ENCODE peak calls at places on chromosomes 3 and 15, in five cellular contexts. I is heart left ventricle, H is HCT116, Y is small intestine, O is body of pancreas. E is an unnamed sample. For H3K9me3, the result is how much of the 10 kb centered on the place peaks cover.

GRCh38 chr15:80152896-80153876 is at the start of gene FAH:
- DNase-seq in I (no peak), H (no peak), Y (peak), O (peak), E (no peak)

GRCh38 chr15:74317820-74318375 is 49.5 kb downstream of the CYP11A1 start:
- DNase-seq in I (peak), H (no peak), Y (no peak), O (peak), E (peak)

GRCh38 chr3:101303089-101303731 is 17.2 kb downstream of the IMPG2 start:
- DNase-seq in I (no peak), H (no peak), Y (peak), O (no peak), E (peak)

GRCh38 chr3:32577621-32578556 is 7.2 kb upstream of the DYNC1LI1 start:
- DNase-seq in I (peak), H (no peak), Y (no peak), O (no peak), E (no peak)

GRCh38 chr3:144821583-144821982 is 850.0 kb downstream of the DIPK2A start:
- DNase-seq in I (no peak), H (no peak), Y (no peak), O (no peak), E (no peak)

GRCh38 chr15:29266052-29266572 is 3.5 kb downstream of the NSMCE3 start:
- DNase-seq in I (no peak), H (no peak), Y (no peak), O (no peak), E (no peak)

GRCh38 chr3:20323307-20323927 is 137.4 kb upstream of the SGO1 start:
- DNase-seq in I (no peak), H (no peak), Y (no peak), O (no peak), E (no peak)

GRCh38 chr3:128382221-128382807 is 84.4 kb downstream of the DNAJB8 start:
- DNase-seq in I (peak), H (no peak), Y (peak), O (peak), E (no peak)

GRCh38 chr15:68380456-68380855 is 51.5 kb downstream of the ITGA11 start:
- DNase-seq in I (no peak), H (no peak), Y (no peak), O (no peak), E (no peak)

GRCh38 chr15:72176155-72176554 is 21.4 kb downstream of the GRAMD2A start:
- DNase-seq in I (no peak), H (no peak), Y (no peak), O (no peak), E (no peak)

GRCh38 chr3:112007641-112008040 is 8.9 kb downstream of the TAGLN3 start:
- DNase-seq in I (no peak), H (no peak), Y (no peak), O (peak), E (no peak)

GRCh38 chr3:100893590-100893989 is 99.6 kb downstream of the ABI3BP start:
- DNase-seq in I (no peak), H (no peak), Y (peak), O (no peak), E (no peak)

GRCh38 chr3:197186887-197187588 is 111.4 kb downstream of the DLG1 start:
- DNase-seq in I (peak), H (peak), Y (peak), O (no peak), E (peak)

GRCh38 chr3:198071602-198072285 is 111.7 kb downstream of the LMLN start:
- DNase-seq in I (no peak), H (peak), Y (peak), O (no peak), E (peak)

GRCh38 chr15:55909036-55909811 is 84.2 kb downstream of the NEDD4 start:
- DNase-seq in I (no peak), H (no peak), Y (no peak), O (no peak), E (no peak)

GRCh38 chr3:52230889-52231499 is 5.5 kb upstream of the TLR9 start:
- DNase-seq in I (no peak), H (no peak), Y (no peak), O (no peak), E (no peak)

GRCh38 chr3:135965129-135965505 is 411 bp upstream of the PPP2R3A start:
- DNase-seq in I (no peak), H (no peak), Y (no peak), O (no peak), E (no peak)

GRCh38 chr15:79434361-79434760 is 2.2 kb downstream of the MINAR1 start:
- DNase-seq in I (no peak), H (no peak), Y (no peak), O (no peak), E (no peak)

GRCh38 chr3:131033480-131034080 is 6.9 kb downstream of the NEK11 start:
- DNase-seq in I (no peak), H (peak), Y (peak), O (no peak), E (no peak)

GRCh38 chr3:111695584-111696213 is 100.6 kb upstream of the ZBED2 start:
- DNase-seq in I (no peak), H (no peak), Y (no peak), O (no peak), E (peak)

GRCh38 chr3:15217841-15218267 is 11.8 kb downstream of the CAPN7 start:
- DNase-seq in I (no peak), H (no peak), Y (no peak), O (no peak), E (no peak)

GRCh38 chr3:146504546-146505197 is 35.3 kb upstream of the PLSCR2 start:
- DNase-seq in I (no peak), H (peak), Y (no peak), O (no peak), E (no peak)

GRCh38 chr3:4841783-4842440 is 137.3 kb upstream of the BHLHE40 start:
- DNase-seq in I (no peak), H (no peak), Y (no peak), O (no peak), E (peak)

GRCh38 chr15:84752700-84753099 is 4.3 kb downstream of the ZNF592 start:
- DNase-seq in I (no peak), H (no peak), Y (no peak), O (no peak), E (no peak)

GRCh38 chr15:25056484-25057429 is 102.0 kb downstream of the SNRPN start:
- DNase-seq in I (no peak), H (no peak), Y (no peak), O (no peak), E (no peak)

GRCh38 chr15:25054329-25054728 is 99.5 kb downstream of the SNRPN start:
- DNase-seq in I (no peak), H (no peak), Y (no peak), O (no peak), E (no peak)

GRCh38 chr15:25055356-25056068 is 100.7 kb downstream of the SNRPN start:
- DNase-seq in I (no peak), H (no peak), Y (no peak), O (no peak), E (no peak)

GRCh38 chr15:25053000-25053815 is 98.4 kb downstream of the SNRPN start:
- DNase-seq in I (no peak), H (no peak), Y (no peak), O (no peak), E (no peak)

GRCh38 chr15:25054943-25055342 is 100.2 kb downstream of the SNRPN start:
- DNase-seq in I (no peak), H (no peak), Y (no peak), O (no peak), E (no peak)
- H3K9me3 ChIP-seq in I (under half), H (under half), Y (under half), O (under half), E (half or more)

GRCh38 chr3:55201729-55202128 is 273.9 kb upstream of the LRTM1 start:
- DNase-seq in I (no peak), H (no peak), Y (no peak), O (no peak), E (no peak)

GRCh38 chr3:55202320-55202719 is 274.5 kb upstream of the LRTM1 start:
- DNase-seq in I (no peak), H (no peak), Y (no peak), O (no peak), E (peak)

GRCh38 chr3:55203006-55203405 is 275.1 kb upstream of the LRTM1 start:
- DNase-seq in I (no peak), H (no peak), Y (no peak), O (no peak), E (no peak)

GRCh38 chr3:55200916-55201315 is 273.1 kb upstream of the LRTM1 start:
- DNase-seq in I (no peak), H (no peak), Y (no peak), O (no peak), E (no peak)

GRCh38 chr3:55198554-55198953 is 270.7 kb upstream of the LRTM1 start:
- DNase-seq in I (no peak), H (no peak), Y (no peak), O (no peak), E (peak)
- H3K27ac ChIP-seq in I (no peak), H (no peak), Y (no peak), O (no peak), E (peak)

DNA sequence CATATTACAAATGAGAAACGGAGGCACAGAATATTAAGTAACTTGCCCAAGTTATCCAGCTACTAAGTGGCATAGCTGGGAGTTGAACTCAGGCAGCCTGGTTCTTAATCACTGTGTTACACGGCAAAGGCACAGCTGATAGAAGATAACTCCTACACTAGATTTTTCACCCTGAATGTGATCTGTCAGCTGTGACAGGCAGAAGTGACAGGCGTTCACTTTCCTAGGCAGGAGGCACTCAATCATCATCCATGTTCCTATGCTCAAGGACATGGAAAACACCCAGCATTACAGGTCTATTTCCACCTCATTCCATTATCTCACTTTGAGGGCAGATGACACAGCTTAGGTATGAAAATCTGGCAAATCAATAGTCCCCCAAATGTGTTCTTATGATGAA is 35.6 kb downstream of the TBC1D2B start:
- DNase-seq in I (no peak), H (no peak), Y (no peak), O (no peak), E (no peak)
- H3K4me3 ChIP-seq in I (no peak), H (no peak), Y (no peak), O (no peak), E (no peak)

GRCh38 chr3:46825450-46825849 is 37.8 kb downstream of the MYL3 start:
- DNase-seq in I (no peak), H (no peak), Y (no peak), O (no peak), E (no peak)

GRCh38 chr3:46820852-46821251 is 42.4 kb downstream of the MYL3 start:
- DNase-seq in I (no peak), H (no peak), Y (no peak), O (no peak), E (no peak)

GRCh38 chr3:46824561-46824960 is 38.7 kb downstream of the MYL3 start:
- DNase-seq in I (no peak), H (no peak), Y (no peak), O (no peak), E (no peak)

DNA sequence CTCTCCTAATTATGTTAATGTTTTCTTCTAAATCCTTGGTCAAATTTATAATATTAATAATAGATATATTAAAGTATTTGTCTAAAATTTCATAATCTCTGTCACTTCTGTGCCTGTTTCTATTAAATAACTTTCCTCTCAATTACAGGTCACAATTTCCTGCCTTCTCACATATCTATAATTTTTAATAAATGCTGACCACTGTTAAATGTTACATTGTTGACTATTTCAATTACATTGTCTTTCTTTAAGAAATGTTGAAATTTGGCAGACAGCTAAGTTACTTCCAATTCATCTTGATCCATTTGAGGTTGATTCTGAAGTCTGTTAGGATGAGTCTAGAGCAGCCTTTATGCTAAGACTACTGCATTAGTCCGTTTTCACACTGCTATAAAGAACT is 41.7 kb downstream of the MYL3 start:
- DNase-seq in I (no peak), H (no peak), Y (no peak), O (no peak), E (no peak)
- H3K9me3 ChIP-seq in I (under half), H (under half), Y (under half), O (under half), E (under half)

E was measured in AG04450.